ENCODE peak calls at places on chromosome 11, in seven cellular contexts. One of them, this sample, is unnamed.

GRCh38 chr11:65435981-65436411 is 13.4 kb downstream of the NEAT1 start:
- DNase-seq in activated CD4-positive, alpha-beta T cell treated with anti-CD3 and anti-CD28 coated beads for 24 hours: no peak
- DNase-seq in ecto neural progenitor cell: no peak
- DNase-seq in activated gamma-delta T cell: no peak
- DNase-seq in HS-5: no peak
- DNase-seq in brain microvascular endothelial cell: peak
- DNase-seq in caudate nucleus: no peak
- DNase-seq in this sample: no peak

GRCh38 chr11:126790550-126790981 is 210.0 kb downstream of the KIRREL3 start:
- DNase-seq in activated CD4-positive, alpha-beta T cell treated with anti-CD3 and anti-CD28 coated beads for 24 hours: no peak
- DNase-seq in brain microvascular endothelial cell: peak
- DNase-seq in activated gamma-delta T cell: no peak
- DNase-seq in ecto neural progenitor cell: no peak
- DNase-seq in caudate nucleus: peak
- DNase-seq in HS-5: peak
- DNase-seq in this sample: peak

GRCh38 chr11:67996622-67997459 is 7.1 kb downstream of the UNC93B1 start:
- DNase-seq in HS-5: no peak
- DNase-seq in activated gamma-delta T cell: no peak
- DNase-seq in ecto neural progenitor cell: peak
- DNase-seq in activated CD4-positive, alpha-beta T cell treated with anti-CD3 and anti-CD28 coated beads for 24 hours: no peak
- DNase-seq in brain microvascular endothelial cell: peak
- DNase-seq in caudate nucleus: no peak
- DNase-seq in this sample: no peak

GRCh38 chr11:62592989-62593421 is 1.7 kb upstream of the TUT1 start:
- DNase-seq in activated CD4-positive, alpha-beta T cell treated with anti-CD3 and anti-CD28 coated beads for 24 hours: no peak
- DNase-seq in activated gamma-delta T cell: no peak
- DNase-seq in brain microvascular endothelial cell: no peak
- DNase-seq in HS-5: no peak
- DNase-seq in caudate nucleus: no peak
- DNase-seq in ecto neural progenitor cell: no peak
- DNase-seq in this sample: no peak

GRCh38 chr11:95451682-95452081 is 220.7 kb upstream of the SESN3 start:
- DNase-seq in activated gamma-delta T cell: no peak
- DNase-seq in caudate nucleus: no peak
- DNase-seq in activated CD4-positive, alpha-beta T cell treated with anti-CD3 and anti-CD28 coated beads for 24 hours: no peak
- DNase-seq in brain microvascular endothelial cell: peak
- DNase-seq in HS-5: peak
- DNase-seq in ecto neural progenitor cell: no peak
- DNase-seq in this sample: no peak

GRCh38 chr11:14974723-14975587 is 2.8 kb upstream of the CALCA start:
- DNase-seq in activated gamma-delta T cell: no peak
- DNase-seq in brain microvascular endothelial cell: peak
- DNase-seq in HS-5: no peak
- DNase-seq in activated CD4-positive, alpha-beta T cell treated with anti-CD3 and anti-CD28 coated beads for 24 hours: peak
- DNase-seq in ecto neural progenitor cell: peak
- DNase-seq in caudate nucleus: no peak
- DNase-seq in this sample: no peak

GRCh38 chr11:2214527-2215229 is 43.1 kb upstream of the TH start:
- DNase-seq in brain microvascular endothelial cell: no peak
- DNase-seq in caudate nucleus: no peak
- DNase-seq in ecto neural progenitor cell: peak
- DNase-seq in activated CD4-positive, alpha-beta T cell treated with anti-CD3 and anti-CD28 coated beads for 24 hours: no peak
- DNase-seq in activated gamma-delta T cell: no peak
- DNase-seq in HS-5: no peak
- DNase-seq in this sample: no peak

GRCh38 chr11:10858505-10859360 is 880 bp upstream of the ZBED5 start:
- DNase-seq in activated gamma-delta T cell: peak
- DNase-seq in ecto neural progenitor cell: peak
- DNase-seq in caudate nucleus: peak
- DNase-seq in brain microvascular endothelial cell: no peak
- DNase-seq in activated CD4-positive, alpha-beta T cell treated with anti-CD3 and anti-CD28 coated beads for 24 hours: peak
- DNase-seq in HS-5: no peak
- DNase-seq in this sample: no peak

GRCh38 chr11:120135838-120136237 is 2.1 kb downstream of the TRIM29 start:
- DNase-seq in activated CD4-positive, alpha-beta T cell treated with anti-CD3 and anti-CD28 coated beads for 24 hours: no peak
- DNase-seq in caudate nucleus: no peak
- DNase-seq in brain microvascular endothelial cell: no peak
- DNase-seq in HS-5: no peak
- DNase-seq in activated gamma-delta T cell: no peak
- DNase-seq in ecto neural progenitor cell: peak
- DNase-seq in this sample: no peak

GRCh38 chr11:101487775-101488174 is 96.0 kb downstream of the TRPC6 start:
- DNase-seq in activated gamma-delta T cell: no peak
- DNase-seq in caudate nucleus: no peak
- DNase-seq in brain microvascular endothelial cell: peak
- DNase-seq in ecto neural progenitor cell: no peak
- DNase-seq in activated CD4-positive, alpha-beta T cell treated with anti-CD3 and anti-CD28 coated beads for 24 hours: no peak
- DNase-seq in HS-5: peak
- DNase-seq in this sample: no peak

GRCh38 chr11:125343732-125344131 is 152.3 kb downstream of the FEZ1 start:
- DNase-seq in caudate nucleus: no peak
- DNase-seq in activated gamma-delta T cell: no peak
- DNase-seq in HS-5: no peak
- DNase-seq in brain microvascular endothelial cell: peak
- DNase-seq in ecto neural progenitor cell: no peak
- DNase-seq in activated CD4-positive, alpha-beta T cell treated with anti-CD3 and anti-CD28 coated beads for 24 hours: no peak
- DNase-seq in this sample: no peak

GRCh38 chr11:76753950-76754349 is 29.2 kb upstream of the TSKU start:
- DNase-seq in activated gamma-delta T cell: no peak
- DNase-seq in HS-5: no peak
- DNase-seq in ecto neural progenitor cell: no peak
- DNase-seq in caudate nucleus: no peak
- DNase-seq in activated CD4-positive, alpha-beta T cell treated with anti-CD3 and anti-CD28 coated beads for 24 hours: no peak
- DNase-seq in brain microvascular endothelial cell: no peak
- DNase-seq in this sample: no peak

GRCh38 chr11:2837096-2837601 is 48.4 kb downstream of the CDKN1C start:
- DNase-seq in HS-5: no peak
- DNase-seq in activated CD4-positive, alpha-beta T cell treated with anti-CD3 and anti-CD28 coated beads for 24 hours: no peak
- DNase-seq in caudate nucleus: no peak
- DNase-seq in activated gamma-delta T cell: no peak
- DNase-seq in brain microvascular endothelial cell: peak
- DNase-seq in ecto neural progenitor cell: peak
- DNase-seq in this sample: no peak

GRCh38 chr11:94493146-94493442 is 550 bp downstream of the MRE11 start:
- DNase-seq in ecto neural progenitor cell: no peak
- DNase-seq in activated CD4-positive, alpha-beta T cell treated with anti-CD3 and anti-CD28 coated beads for 24 hours: no peak
- DNase-seq in brain microvascular endothelial cell: no peak
- DNase-seq in activated gamma-delta T cell: no peak
- DNase-seq in caudate nucleus: no peak
- DNase-seq in HS-5: no peak
- DNase-seq in this sample: no peak

GRCh38 chr11:7422544-7423331 is 62.6 kb upstream of the OLFML1 start:
- DNase-seq in ecto neural progenitor cell: no peak
- DNase-seq in HS-5: no peak
- DNase-seq in activated gamma-delta T cell: no peak
- DNase-seq in activated CD4-positive, alpha-beta T cell treated with anti-CD3 and anti-CD28 coated beads for 24 hours: no peak
- DNase-seq in caudate nucleus: no peak
- DNase-seq in brain microvascular endothelial cell: no peak
- DNase-seq in this sample: no peak

GRCh38 chr11:115525600-115526006 is 21.4 kb upstream of the CADM1 start:
- DNase-seq in activated gamma-delta T cell: no peak
- DNase-seq in activated CD4-positive, alpha-beta T cell treated with anti-CD3 and anti-CD28 coated beads for 24 hours: no peak
- DNase-seq in caudate nucleus: no peak
- DNase-seq in ecto neural progenitor cell: no peak
- DNase-seq in brain microvascular endothelial cell: no peak
- DNase-seq in HS-5: no peak
- DNase-seq in this sample: no peak

GRCh38 chr11:109940816-109941215 is 152.4 kb upstream of the ZC3H12C start:
- DNase-seq in brain microvascular endothelial cell: peak
- DNase-seq in activated CD4-positive, alpha-beta T cell treated with anti-CD3 and anti-CD28 coated beads for 24 hours: no peak
- DNase-seq in activated gamma-delta T cell: no peak
- DNase-seq in ecto neural progenitor cell: no peak
- DNase-seq in HS-5: peak
- DNase-seq in caudate nucleus: no peak
- DNase-seq in this sample: peak

GRCh38 chr11:16862733-16863132 is 124.3 kb downstream of the C11orf58 start:
- DNase-seq in activated CD4-positive, alpha-beta T cell treated with anti-CD3 and anti-CD28 coated beads for 24 hours: no peak
- DNase-seq in caudate nucleus: no peak
- DNase-seq in brain microvascular endothelial cell: no peak
- DNase-seq in HS-5: no peak
- DNase-seq in ecto neural progenitor cell: no peak
- DNase-seq in activated gamma-delta T cell: no peak
- DNase-seq in this sample: no peak

GRCh38 chr11:32188785-32189184 is 97.9 kb downstream of the RCN1 start:
- DNase-seq in ecto neural progenitor cell: no peak
- DNase-seq in activated gamma-delta T cell: no peak
- DNase-seq in HS-5: no peak
- DNase-seq in activated CD4-positive, alpha-beta T cell treated with anti-CD3 and anti-CD28 coated beads for 24 hours: no peak
- DNase-seq in brain microvascular endothelial cell: no peak
- DNase-seq in caudate nucleus: no peak
- DNase-seq in this sample: no peak

GRCh38 chr11:19868281-19868821 is 155.7 kb downstream of the NAV2 start:
- DNase-seq in brain microvascular endothelial cell: peak
- DNase-seq in activated gamma-delta T cell: no peak
- DNase-seq in caudate nucleus: peak
- DNase-seq in activated CD4-positive, alpha-beta T cell treated with anti-CD3 and anti-CD28 coated beads for 24 hours: no peak
- DNase-seq in ecto neural progenitor cell: no peak
- DNase-seq in HS-5: peak
- DNase-seq in this sample: peak

GRCh38 chr11:64569300-64569970 is 21.6 kb upstream of the SLC22A12 start:
- DNase-seq in HS-5: no peak
- DNase-seq in activated CD4-positive, alpha-beta T cell treated with anti-CD3 and anti-CD28 coated beads for 24 hours: no peak
- DNase-seq in brain microvascular endothelial cell: no peak
- DNase-seq in ecto neural progenitor cell: no peak
- DNase-seq in caudate nucleus: no peak
- DNase-seq in activated gamma-delta T cell: no peak
- DNase-seq in this sample: no peak

GRCh38 chr11:2173150-2173693 is 1.6 kb upstream of the TH start:
- DNase-seq in HS-5: no peak
- DNase-seq in brain microvascular endothelial cell: no peak
- DNase-seq in caudate nucleus: no peak
- DNase-seq in ecto neural progenitor cell: no peak
- DNase-seq in activated CD4-positive, alpha-beta T cell treated with anti-CD3 and anti-CD28 coated beads for 24 hours: no peak
- DNase-seq in activated gamma-delta T cell: no peak
- DNase-seq in this sample: no peak